ENCODE peak calls at places on chromosomes 5 and 9, in five cellular contexts. Z is cardiac fibroblast, L is mesothelial cell of epicardium, A is H1, P is colonic mucosa. X is an unnamed sample.

GRCh38 chr5:179300834-179301233 is 44.4 kb downstream of the ADAMTS2 start:
- DNase-seq in Z (peak), A (no peak), L (no peak), P (no peak), X (no peak)

GRCh38 chr5:147303976-147304375 is 69.2 kb downstream of the STK32A start:
- DNase-seq in Z (peak), L (no peak), A (no peak), P (no peak), X (no peak)

GRCh38 chr9:78539904-78540303 is 243.0 kb downstream of the PSAT1 start:
- DNase-seq in L (no peak), P (no peak), Z (peak), A (no peak), X (no peak)

GRCh38 chr9:3292311-3292710 is 233.5 kb downstream of the RFX3 start:
- DNase-seq in P (no peak), L (no peak), A (no peak), Z (no peak), X (no peak)

GRCh38 chr5:113020461-113021273 is 44.1 kb downstream of the DCP2 start:
- DNase-seq in P (no peak), L (no peak), Z (peak), A (no peak), X (no peak)

GRCh38 chr9:127896395-127897193 is 2.8 kb downstream of the ST6GALNAC6 start:
- DNase-seq in P (peak), Z (no peak), L (no peak), A (no peak), X (no peak)

GRCh38 chr9:36118706-36119105 is 17.8 kb upstream of the GLIPR2 start:
- DNase-seq in A (no peak), Z (no peak), L (no peak), P (no peak), X (peak)

GRCh38 chr9:123320814-123321213 is 35.2 kb upstream of the CRB2 start:
- DNase-seq in L (no peak), P (no peak), Z (no peak), A (no peak), X (no peak)

GRCh38 chr5:163963881-163964280 is 458.5 kb downstream of the MAT2B start:
- DNase-seq in Z (no peak), A (no peak), P (no peak), L (no peak), X (no peak)

GRCh38 chr9:90616806-90617205 is 25.8 kb downstream of the DIRAS2 start:
- DNase-seq in P (no peak), A (no peak), Z (no peak), L (no peak), X (no peak)

GRCh38 chr5:121688126-121688525 is 163.6 kb upstream of the FTMT start:
- DNase-seq in L (no peak), P (no peak), Z (no peak), A (no peak), X (no peak)

GRCh38 chr5:40046792-40047191 is 622.0 kb upstream of the DAB2 start:
- DNase-seq in Z (peak), P (no peak), L (no peak), A (no peak), X (no peak)

GRCh38 chr9:131036529-131037335 is 27.8 kb downstream of the LAMC3 start:
- DNase-seq in A (no peak), Z (no peak), P (no peak), L (no peak), X (no peak)

GRCh38 chr5:31106259-31106658 is 87.2 kb upstream of the CDH6 start:
- DNase-seq in A (no peak), P (no peak), Z (no peak), L (no peak), X (no peak)

GRCh38 chr9:561430-561829 is 280.1 kb upstream of the DMRT1 start:
- DNase-seq in P (no peak), Z (peak), L (no peak), A (no peak), X (no peak)

GRCh38 chr5:7396169-7397004 is 449 bp downstream of the ADCY2 start:
- DNase-seq in Z (no peak), A (no peak), P (no peak), L (no peak), X (no peak)

GRCh38 chr5:178121450-178122276 is 8.3 kb downstream of the N4BP3 start:
- DNase-seq in P (no peak), L (no peak), A (no peak), Z (peak), X (no peak)

GRCh38 chr5:89396262-89396975 is 513.4 kb upstream of the MEF2C start:
- DNase-seq in L (no peak), P (no peak), Z (peak), A (no peak), X (no peak)

GRCh38 chr5:157545911-157546310 is 29.7 kb downstream of the ADAM19 start:
- DNase-seq in P (no peak), A (no peak), L (no peak), Z (no peak), X (no peak)

GRCh38 chr9:120265791-120266190 is 314.2 kb downstream of the CDK5RAP2 start:
- DNase-seq in P (no peak), A (no peak), L (no peak), Z (peak), X (no peak)

GRCh38 chr5:75729321-75729720 is 12.1 kb upstream of the POC5 start:
- DNase-seq in A (no peak), L (no peak), P (peak), Z (peak), X (no peak)

GRCh38 chr5:175854231-175855040 is 16.9 kb upstream of the CPLX2 start:
- DNase-seq in Z (no peak), A (no peak), P (no peak), L (no peak), X (no peak)

GRCh38 chr9:35071814-35072460 is 488 bp downstream of the VCP start:
- DNase-seq in P (peak), Z (peak), L (peak), A (peak), X (peak)

GRCh38 chr5:9245071-9245470 is 300.8 kb downstream of the SEMA5A start:
- DNase-seq in A (no peak), L (no peak), Z (peak), P (no peak), X (no peak)

GRCh38 chr9:109507421-109507838 is 9.3 kb upstream of the PTPN3 start:
- DNase-seq in L (no peak), P (no peak), Z (peak), A (no peak), X (no peak)

GRCh38 chr5:40288791-40289475 is 390.8 kb upstream of the PTGER4 start:
- DNase-seq in P (no peak), Z (no peak), L (no peak), A (no peak), X (no peak)

GRCh38 chr9:6827370-6827949 is 69.7 kb downstream of the KDM4C start:
- DNase-seq in L (no peak), Z (peak), P (peak), A (no peak), X (no peak)

GRCh38 chr9:135146766-135147472 is 59.5 kb downstream of the OLFM1 start:
- DNase-seq in A (no peak), P (no peak), Z (no peak), L (no peak), X (peak)

DNA sequence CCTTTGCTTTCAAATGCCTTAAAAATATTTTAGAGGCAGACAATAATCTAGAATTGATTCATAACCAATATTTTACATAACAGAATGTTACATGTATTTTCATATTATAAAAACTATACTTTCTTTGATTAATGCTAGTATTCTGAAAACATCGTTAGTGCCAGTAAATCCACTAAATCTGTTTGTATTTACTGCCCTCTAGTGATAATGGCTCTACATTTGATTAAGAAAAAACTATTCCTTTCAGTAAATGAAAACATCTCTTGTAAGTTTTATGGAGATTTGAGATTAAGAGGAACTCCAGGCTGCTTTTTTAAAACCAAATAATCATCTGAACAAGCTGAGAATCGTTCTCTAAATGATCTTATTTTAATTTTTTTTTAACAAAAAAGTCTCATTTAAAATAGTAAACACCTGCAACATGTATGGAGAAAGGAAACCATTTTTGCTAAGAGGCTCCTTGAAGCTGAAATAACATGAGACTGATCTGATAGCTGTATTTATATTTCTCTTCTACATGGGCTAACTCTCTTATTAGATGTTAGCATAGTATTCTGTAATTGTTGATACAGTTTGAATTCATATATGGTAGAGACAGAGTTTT is 424.7 kb downstream of the RAB3C start:
- DNase-seq in A (no peak), Z (peak), L (no peak), P (no peak), X (no peak)
- TF ChIP-seq CTCF in A (peak), Z (peak), L (peak), P (no peak), X (peak)

DNA sequence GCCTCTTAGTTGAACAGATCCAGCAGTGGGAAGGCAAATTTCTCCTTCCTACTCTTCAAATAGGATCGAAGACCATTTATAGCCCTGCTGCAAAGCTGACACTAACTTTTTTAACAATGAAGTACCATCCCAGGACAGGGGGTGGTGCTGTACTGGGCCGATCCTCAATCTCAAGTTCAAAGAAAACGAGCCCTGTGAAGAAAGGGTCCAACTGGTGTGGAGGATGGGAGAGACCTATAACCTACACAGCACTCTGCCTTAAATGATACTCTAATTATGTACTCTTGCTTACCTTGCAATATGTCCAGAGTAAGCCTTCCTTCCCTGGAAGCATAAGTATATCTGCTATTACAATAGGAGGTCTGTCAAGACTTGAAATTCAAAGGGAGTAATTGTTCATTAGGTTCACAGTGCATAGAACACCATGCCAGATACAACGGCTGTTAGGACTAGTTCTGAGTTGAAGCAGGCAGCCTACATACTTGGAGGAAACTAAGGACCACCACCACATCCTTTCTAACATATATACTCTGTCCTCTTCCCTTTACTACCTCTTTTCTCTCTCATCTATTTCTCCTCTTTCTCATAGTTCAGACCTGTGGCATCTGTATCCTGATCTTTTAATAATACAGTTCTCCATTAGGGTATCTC is 6.2 kb downstream of the ETF1 start:
- DNase-seq in A (no peak), P (no peak), L (no peak), Z (peak), X (no peak)
- TF ChIP-seq CTCF in A (peak), P (no peak), L (peak), Z (peak), X (peak)

DNA sequence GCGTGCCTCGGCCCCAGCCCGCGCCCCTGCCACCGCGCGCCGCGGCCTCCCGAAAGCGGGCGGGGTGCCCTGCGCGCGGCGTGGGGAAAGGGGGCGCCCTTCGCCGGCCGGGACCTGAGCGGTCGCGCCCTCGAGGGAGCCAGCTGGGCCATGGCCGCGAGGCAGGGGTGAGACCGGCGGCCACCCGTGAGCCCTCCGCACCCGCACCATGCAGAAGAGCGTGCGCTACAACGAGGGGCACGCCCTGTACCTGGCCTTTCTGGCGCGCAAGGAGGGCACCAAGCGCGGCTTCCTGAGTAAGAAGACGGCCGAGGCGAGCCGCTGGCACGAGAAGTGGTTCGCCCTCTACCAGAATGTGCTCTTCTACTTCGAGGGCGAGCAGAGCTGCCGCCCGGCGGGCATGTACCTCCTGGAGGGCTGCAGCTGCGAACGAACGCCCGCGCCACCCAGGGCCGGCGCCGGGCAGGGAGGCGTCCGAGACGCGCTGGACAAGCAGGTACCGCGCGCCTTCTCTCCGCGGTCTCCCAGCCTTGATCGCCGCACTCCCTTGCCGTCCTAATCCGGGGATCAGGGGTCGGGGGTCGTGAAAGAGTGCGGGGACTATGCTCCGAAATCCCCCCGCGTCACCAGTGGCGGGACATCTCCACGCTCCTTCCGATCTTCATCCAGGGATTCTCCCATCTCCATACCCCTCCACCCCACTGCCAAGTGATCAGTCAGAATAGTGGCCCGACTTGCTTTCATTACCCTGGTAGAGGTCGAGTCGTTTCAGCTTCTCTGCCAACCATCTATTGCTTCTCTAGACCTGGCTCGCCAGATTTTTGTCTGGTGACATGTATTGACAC is 590 bp downstream of the RASGRF2 start:
- DNase-seq in L (peak), Z (peak), A (no peak), P (peak), X (peak)
- TF ChIP-seq CTCF in L (no peak), Z (no peak), A (peak), P (no peak), X (peak)

GRCh38 chr9:137305788-137306545 is 3.9 kb upstream of the NRARP start:
- DNase-seq in Z (no peak), A (no peak), L (no peak), P (no peak), X (peak)

GRCh38 chr9:137303031-137303892 is 1.2 kb upstream of the NRARP start:
- DNase-seq in A (no peak), L (no peak), Z (no peak), P (peak), X (no peak)

GRCh38 chr9:137305060-137305787 is 3.2 kb upstream of the NRARP start:
- DNase-seq in Z (peak), A (no peak), L (no peak), P (peak), X (peak)

GRCh38 chr9:137303893-137304382 is 1.9 kb upstream of the NRARP start:
- DNase-seq in Z (no peak), P (peak), L (no peak), A (no peak), X (no peak)

GRCh38 chr9:137304383-137305059 is 2.5 kb upstream of the NRARP start:
- DNase-seq in P (peak), A (no peak), Z (no peak), L (no peak), X (no peak)
- TF ChIP-seq CTCF in P (no peak), A (no peak), Z (peak), L (no peak), X (no peak)

GRCh38 chr9:18864516-18864915 is 168.5 kb downstream of the SAXO1 start:
- DNase-seq in P (no peak), Z (no peak), L (no peak), A (no peak), X (no peak)

GRCh38 chr9:18863821-18864220 is 169.2 kb downstream of the SAXO1 start:
- DNase-seq in L (no peak), P (no peak), A (no peak), Z (no peak), X (no peak)

GRCh38 chr9:18865542-18865941 is 167.5 kb downstream of the SAXO1 start:
- DNase-seq in P (no peak), L (no peak), A (no peak), Z (no peak), X (no peak)

GRCh38 chr9:18857769-18858168 is 175.2 kb downstream of the SAXO1 start:
- DNase-seq in L (no peak), A (no peak), P (no peak), Z (peak), X (no peak)

DNA sequence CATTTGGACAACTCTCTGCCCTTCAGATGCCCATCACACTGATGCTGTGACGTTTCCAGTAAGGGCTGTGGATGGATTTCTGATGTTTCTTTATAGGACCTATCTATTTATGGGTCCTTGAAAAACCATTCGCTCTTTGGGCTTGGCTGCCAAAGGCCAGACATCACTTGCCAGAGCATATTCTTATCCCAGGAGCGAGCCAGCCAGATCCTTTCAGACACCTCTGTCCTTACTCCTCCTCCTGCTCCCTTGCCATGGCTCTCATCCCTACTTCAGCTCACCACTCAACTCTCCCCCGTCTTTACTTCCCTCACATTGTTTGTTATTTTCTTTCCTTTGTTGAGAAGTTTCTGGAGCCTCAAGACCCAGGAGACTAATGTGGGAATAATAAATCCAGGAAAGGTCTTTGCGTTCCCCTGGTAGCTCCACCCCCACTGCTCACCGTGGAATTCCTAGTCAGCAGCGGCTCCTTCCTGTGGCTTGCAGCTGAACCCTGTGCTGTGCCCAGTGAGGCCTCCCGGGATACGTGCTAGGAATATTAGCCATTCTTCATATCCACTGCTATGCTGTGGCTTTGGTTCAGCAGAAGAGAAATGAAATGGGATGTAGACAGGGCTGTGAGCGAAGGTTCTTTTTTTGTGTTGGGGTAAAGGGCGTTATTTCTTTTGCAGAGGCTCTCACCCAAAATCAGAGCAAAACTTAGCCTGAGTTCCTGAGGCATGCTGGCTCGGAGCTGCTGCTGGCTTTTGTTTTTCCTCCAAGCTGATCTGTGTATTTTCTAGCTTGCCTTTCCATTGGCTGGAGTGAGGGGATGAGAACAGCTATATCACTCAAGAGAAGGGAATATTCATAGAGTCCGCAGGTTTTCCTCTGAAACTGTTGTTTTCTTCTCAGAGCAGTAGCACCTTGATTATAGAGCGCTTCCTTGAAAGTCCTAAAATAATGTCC is 171.1 kb downstream of the SAXO1 start:
- DNase-seq in L (no peak), A (no peak), Z (peak), P (no peak), X (no peak)
- TF ChIP-seq CTCF in L (no peak), A (no peak), Z (no peak), P (no peak), X (no peak)

DNA sequence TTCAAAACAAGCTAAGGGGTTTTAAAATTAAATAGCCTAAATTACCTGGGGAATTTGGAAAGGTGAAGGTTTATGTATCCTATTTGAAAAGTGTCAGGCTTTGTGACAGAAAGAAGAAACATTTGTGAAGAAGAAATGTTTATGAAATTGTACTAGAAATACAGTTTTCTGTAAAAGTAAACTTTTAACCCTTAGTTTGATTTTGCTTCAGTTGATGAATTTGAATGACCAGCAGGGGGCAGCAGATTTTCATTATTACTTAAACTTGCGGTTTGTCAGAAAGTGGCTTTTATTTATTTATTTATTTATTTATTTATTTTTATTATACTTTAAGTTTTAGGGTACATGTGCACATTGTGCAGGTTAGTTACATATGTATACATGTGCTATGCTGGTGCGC is 58.1 kb downstream of the NNT start:
- DNase-seq in P (no peak), Z (peak), L (no peak), A (no peak), X (no peak)
- TF ChIP-seq CTCF in P (peak), Z (peak), L (peak), A (no peak), X (peak)

GRCh38 chr5:12100542-12100941 is 196.3 kb upstream of the CTNND2 start:
- DNase-seq in Z (no peak), A (no peak), L (no peak), P (no peak), X (no peak)
- TF ChIP-seq CTCF in Z (no peak), A (peak), L (no peak), P (no peak), X (no peak)